ENCODE peak calls at places on chromosomes 5 and 9, in nine cellular contexts. J is A549, C is transverse colon, T is tibial nerve, X is erythroblast, R is adrenal gland, L is spleen, Q is NB4, Z is stomach. G is an unnamed sample.
A peak's percentile ranks its signal among the peaks of the same experiment; 100 is the strongest.

GRCh38 chr9:136117291-136118060 is 1.2 kb downstream of the TMEM250 start:
- DNase-seq in J (no peak), C (peak; percentile 72), T (no peak), X (peak; percentile 72), R (peak; percentile 54), L (peak; percentile 85), Q (peak; percentile 64), Z (peak; percentile 63), G (no peak)

GRCh38 chr9:134521817-134522501 is 119.6 kb upstream of the COL5A1 start:
- DNase-seq in J (no peak), C (no peak), T (no peak), X (no peak), R (no peak), L (no peak), Q (no peak), Z (peak; percentile 15), G (no peak)

GRCh38 chr9:15541862-15542261 is 11.0 kb upstream of the CCDC171 start:
- DNase-seq in J (no peak), C (no peak), T (no peak), X (no peak), R (no peak), L (no peak), Q (no peak), Z (no peak), G (no peak)

GRCh38 chr5:168104811-168105481 is 186.5 kb upstream of the WWC1 start:
- DNase-seq in J (no peak), C (peak; percentile 60), T (no peak), X (no peak), R (no peak), L (no peak), Q (no peak), Z (no peak), G (no peak)

GRCh38 chr5:14706615-14707021 is 42.1 kb downstream of the OTULIN start:
- DNase-seq in J (no peak), C (no peak), T (no peak), X (no peak), R (no peak), L (no peak), Q (peak; percentile 73), Z (no peak), G (no peak)

GRCh38 chr9:34125681-34126206 is 754 bp downstream of the DCAF12 start:
- DNase-seq in J (peak; percentile 53), C (peak; percentile 16), T (no peak), X (peak; percentile 67), R (peak; percentile 46), L (peak; percentile 62), Q (peak; percentile 60), Z (no peak), G (no peak)

GRCh38 chr5:39203951-39204350 is 15.4 kb downstream of the FYB1 start:
- DNase-seq in J (no peak), C (no peak), T (no peak), X (no peak), R (no peak), L (no peak), Q (no peak), Z (no peak), G (peak; percentile 57)

GRCh38 chr5:92518318-92518913 is 1062.6 kb downstream of the NR2F1-AS1 start:
- DNase-seq in J (peak; percentile 13), C (no peak), T (no peak), X (no peak), R (peak; percentile 19), L (no peak), Q (peak; percentile 31), Z (no peak), G (no peak)

DNA sequence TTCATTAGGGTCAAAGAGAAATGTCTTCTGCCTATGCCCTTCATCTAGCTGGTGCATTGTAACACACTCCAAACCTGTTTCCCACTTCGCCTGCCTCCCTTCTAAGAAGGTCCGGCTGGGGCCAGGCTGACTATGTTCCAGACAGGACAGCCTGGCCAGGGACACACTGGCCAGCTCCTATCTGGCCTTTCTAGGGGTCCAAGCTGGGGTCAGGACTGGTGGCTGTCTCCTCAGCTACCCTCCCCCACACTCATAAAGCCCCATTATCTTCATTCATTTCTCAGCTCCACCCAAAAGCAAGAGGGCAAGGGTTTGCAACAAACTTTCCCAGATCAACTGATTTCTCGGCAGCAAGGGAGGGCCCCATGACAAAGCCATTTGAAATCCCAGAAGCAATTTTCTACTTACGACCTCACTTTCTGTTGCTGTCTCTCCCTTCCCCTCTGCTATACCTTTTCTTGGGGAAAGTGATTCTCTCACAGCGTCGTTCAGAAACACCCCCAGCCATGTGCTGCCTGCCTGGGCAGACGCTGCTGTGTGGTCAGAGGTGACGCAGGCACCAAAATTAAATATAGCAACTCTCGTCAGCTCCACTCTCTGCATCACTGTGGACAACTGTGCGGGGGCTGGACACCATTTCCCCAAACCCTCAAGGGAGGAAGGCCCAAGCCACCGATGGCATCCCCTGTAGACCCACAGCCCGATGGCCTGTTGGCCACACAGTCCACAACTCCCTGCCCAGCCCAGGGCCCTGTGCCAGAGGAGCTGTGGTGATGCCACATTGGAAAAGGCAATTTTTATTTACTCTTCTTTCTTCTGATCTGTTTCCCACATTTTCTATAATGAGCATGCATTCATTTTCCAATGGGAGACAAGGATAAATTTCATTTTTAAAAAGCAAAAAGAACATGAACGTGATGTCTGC is 6.1 kb downstream of the IL13 start:
- DNase-seq in J (no peak), C (no peak), T (no peak), X (peak; percentile 74), R (no peak), L (peak; percentile 68), Q (no peak), Z (peak; percentile 16), G (no peak)
- TF ChIP-seq POLR2A in J (no peak), C (no peak), T (no peak), X (no peak), R (no peak), L (no peak), Q (no peak), Z (no peak), G (no peak)

DNA sequence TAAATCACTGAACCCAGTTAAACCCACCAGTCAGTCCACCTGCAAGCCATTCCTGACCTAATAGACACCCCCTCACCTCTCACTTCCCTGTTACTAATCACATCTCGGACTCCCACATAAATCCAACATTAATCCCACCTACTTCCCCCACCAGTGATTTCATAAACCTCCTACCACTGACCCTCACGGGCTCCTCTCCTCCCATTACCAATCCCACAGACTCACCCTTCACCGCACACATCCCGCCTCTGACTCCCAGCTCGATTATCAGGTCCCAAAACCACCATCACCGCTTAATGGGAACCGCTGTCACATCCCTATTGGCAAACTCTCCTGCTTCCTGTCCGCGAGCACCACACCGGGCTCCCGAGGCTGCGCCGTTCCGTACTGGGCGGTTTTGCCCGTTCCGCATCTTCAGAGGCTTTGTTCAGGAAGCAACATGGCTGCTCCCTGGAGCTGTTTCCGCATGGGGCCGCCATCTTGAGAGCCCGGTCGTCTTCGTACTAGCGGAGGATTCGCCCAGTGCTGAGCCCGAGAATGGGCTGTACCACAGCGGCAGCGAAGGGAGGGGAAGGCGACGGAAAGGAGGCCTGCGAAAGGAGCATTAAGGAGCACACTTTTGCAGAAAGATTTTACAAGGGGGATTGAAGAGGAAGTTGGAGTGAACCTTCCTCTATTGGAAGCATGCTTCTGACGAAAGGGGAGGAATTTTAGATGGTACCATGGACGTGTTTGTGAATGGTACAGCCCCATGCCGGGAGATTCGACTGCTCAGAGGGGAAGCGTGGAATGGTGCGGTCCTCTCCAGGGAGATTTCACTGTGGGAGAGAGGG is at the start of gene ZNF300:
- DNase-seq in J (peak; percentile 78), C (peak; percentile 79), T (peak; percentile 47), X (peak; percentile 19), R (peak; percentile 72), L (peak; percentile 89), Q (no peak), Z (peak; percentile 79), G (peak; percentile 92)
- TF ChIP-seq POLR2A in J (peak; percentile 41), C (peak; percentile 16), T (peak; percentile 33), X (no peak), R (no peak), L (no peak), Q (no peak), Z (no peak), G (no peak)

DNA sequence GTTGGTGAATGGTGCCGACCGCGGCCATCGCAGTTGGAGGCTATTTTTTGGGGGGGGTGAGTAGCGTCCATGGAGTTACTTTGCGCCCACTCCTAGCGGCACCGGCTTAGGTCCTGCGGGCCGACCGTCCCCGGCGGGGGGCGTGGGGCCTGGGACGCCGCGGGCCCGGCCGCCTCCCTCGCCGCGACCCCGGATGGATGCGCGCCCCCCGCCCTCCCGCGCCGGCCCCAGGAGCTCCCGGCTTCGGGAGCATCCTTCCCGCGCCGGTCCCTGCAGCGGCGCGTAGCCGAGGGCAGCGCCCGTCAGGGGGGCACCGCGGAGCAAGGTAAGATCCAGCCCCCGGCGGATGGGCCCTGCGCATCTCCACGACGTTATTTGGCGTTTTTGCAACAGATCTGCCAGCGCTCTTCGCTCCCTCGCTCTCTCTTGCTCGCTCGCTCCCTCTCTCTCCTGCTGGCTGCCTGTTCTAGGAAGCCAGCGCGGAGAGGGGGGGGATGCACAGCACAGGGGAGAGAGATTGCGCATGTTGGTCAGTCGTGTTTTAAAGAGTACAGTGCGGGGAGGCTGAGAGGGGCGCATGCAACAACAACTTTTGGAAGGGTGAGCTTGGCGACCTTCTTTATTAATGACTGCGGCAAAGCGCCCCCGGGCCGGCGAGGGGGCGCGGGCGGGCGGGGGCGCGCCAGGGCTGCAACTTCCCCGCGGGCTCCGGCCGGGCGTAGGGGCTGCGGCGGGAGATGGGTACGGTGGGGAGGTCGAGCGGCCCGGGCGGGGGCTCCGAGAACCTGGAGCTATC is 415 bp downstream of the JADE2 start:
- DNase-seq in J (peak; percentile 78), C (peak; percentile 76), T (peak; percentile 55), X (peak; percentile 82), R (peak; percentile 87), L (peak; percentile 92), Q (peak; percentile 91), Z (peak; percentile 71), G (no peak)
- TF ChIP-seq POLR2A in J (peak; percentile 43), C (peak; percentile 48), T (peak; percentile 29), X (peak; percentile 48), R (peak; percentile 62), L (peak; percentile 22), Q (no peak), Z (no peak), G (peak; percentile 35)

DNA sequence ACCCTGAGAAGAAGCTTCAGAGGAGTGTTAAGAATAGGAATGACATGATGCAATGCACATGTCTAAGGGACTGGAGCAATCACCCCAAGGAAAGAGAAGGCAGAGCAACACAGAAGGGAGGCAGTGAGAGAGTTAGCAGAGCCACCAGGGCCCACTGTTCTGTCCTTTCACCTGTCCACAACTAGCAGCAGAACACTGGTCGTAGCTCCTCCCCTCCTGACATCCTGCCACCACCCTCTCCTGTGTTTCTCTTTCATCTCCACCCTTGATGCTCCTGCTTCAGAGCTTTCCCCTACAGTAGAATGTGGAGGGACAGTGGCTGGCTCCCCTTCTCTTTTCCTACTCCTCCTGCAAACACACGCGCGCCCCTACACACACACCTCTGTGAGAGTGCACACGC is 483.4 kb upstream of the KIF2A start:
- DNase-seq in J (no peak), C (no peak), T (no peak), X (no peak), R (no peak), L (no peak), Q (no peak), Z (no peak), G (no peak)
- TF ChIP-seq POLR2A in J (no peak), C (no peak), T (no peak), X (no peak), R (no peak), L (no peak), Q (no peak), Z (no peak), G (no peak)